ENCODE peak calls at places on chromosome 22, in four cellular contexts. P is islet precursor cell, H is GM20000, M is nephron progenitor cell. N is an unnamed sample.

GRCh38 chr22:46239261-46240048 is 10.6 kb downstream of the CDPF1 start:
- DNase-seq in P (no peak), H (no peak), M (no peak), N (no peak)

GRCh38 chr22:25402501-25403283 is 161.8 kb upstream of the GRK3 start:
- DNase-seq in P (no peak), H (no peak), M (no peak), N (no peak)

GRCh38 chr22:40257979-40258378 is 80.3 kb downstream of the TNRC6B start:
- DNase-seq in P (no peak), H (no peak), M (no peak), N (no peak)

GRCh38 chr22:31187627-31188026 is 24.5 kb upstream of the LIMK2 start:
- DNase-seq in P (no peak), H (no peak), M (no peak), N (no peak)

GRCh38 chr22:44107341-44107740 is 73.4 kb upstream of the PARVG start:
- DNase-seq in P (no peak), H (no peak), M (no peak), N (no peak)

GRCh38 chr22:37326726-37327125 is 44.4 kb downstream of the CYTH4 start:
- DNase-seq in P (no peak), H (no peak), M (no peak), N (no peak)

GRCh38 chr22:46750861-46751260 is 11.6 kb upstream of the TBC1D22A start:
- DNase-seq in P (peak; percentile 35), H (no peak), M (no peak), N (no peak)

GRCh38 chr22:39832627-39833074 is 60.9 kb downstream of the ENTHD1 start:
- DNase-seq in P (no peak), H (no peak), M (no peak), N (no peak)

GRCh38 chr22:29254283-29254653 is 13.5 kb downstream of the RHBDD3 start:
- DNase-seq in P (no peak), H (no peak), M (no peak), N (no peak)

GRCh38 chr22:38973289-38974169 is 8.6 kb upstream of the APOBEC3B start:
- DNase-seq in P (peak; percentile 71), H (peak; percentile 76), M (peak; percentile 70), N (peak; percentile 48)

GRCh38 chr22:47544696-47545095 is 782.2 kb downstream of the TBC1D22A start:
- DNase-seq in P (no peak), H (no peak), M (no peak), N (no peak)

GRCh38 chr22:42337356-42337755 is 66.9 kb upstream of the TCF20 start:
- DNase-seq in P (no peak), H (no peak), M (no peak), N (no peak)

GRCh38 chr22:37145415-37146385 is 4.0 kb downstream of the IL2RB start:
- DNase-seq in P (no peak), H (no peak), M (no peak), N (no peak)

GRCh38 chr22:42376721-42377177 is 55.5 kb downstream of the NFAM1 start:
- DNase-seq in P (peak; percentile 94), H (no peak), M (peak; percentile 64), N (no peak)

GRCh38 chr22:44500623-44501022 is 2.6 kb upstream of the RTL6 start:
- DNase-seq in P (no peak), H (no peak), M (no peak), N (no peak)

GRCh38 chr22:38835888-38836301 is 7.9 kb downstream of the NPTXR start:
- DNase-seq in P (no peak), H (no peak), M (no peak), N (no peak)

GRCh38 chr22:27881404-27881803 is 37.7 kb downstream of the PITPNB start:
- DNase-seq in P (no peak), H (no peak), M (no peak), N (peak; percentile 15)

GRCh38 chr22:46536559-46537220 is 730 bp downstream of the CELSR1 start:
- DNase-seq in P (no peak), H (peak; percentile 74), M (peak; percentile 43), N (peak; percentile 40)